ENCODE peak calls at places on chromosomes 3 and 15, in five cellular contexts. A is tibial nerve, U is A549, R is H1, Y is body of pancreas. B is an unnamed sample.
A peak's percentile ranks its signal among the peaks of the same experiment; 100 is the strongest.

GRCh38 chr15:64521726-64522164 is 61.4 kb downstream of the ZNF609 start:
- DNase-seq in A (no peak), U (peak; percentile 81), R (peak; percentile 36), Y (peak; percentile 64), B (no peak)

GRCh38 chr3:56205406-56205805 is 262.9 kb downstream of the ERC2 start:
- DNase-seq in A (no peak), U (no peak), R (no peak), Y (no peak), B (no peak)

GRCh38 chr15:46768287-46768686 is 949.0 kb upstream of the SEMA6D start:
- DNase-seq in A (no peak), U (no peak), R (no peak), Y (no peak), B (no peak)

GRCh38 chr3:71495708-71496472 is 87.6 kb downstream of the FOXP1 start:
- DNase-seq in A (no peak), U (peak; percentile 77), R (no peak), Y (no peak), B (peak; percentile 47)

GRCh38 chr3:32973982-32974381 is 22.5 kb downstream of the CCR4 start:
- DNase-seq in A (no peak), U (no peak), R (no peak), Y (no peak), B (no peak)

GRCh38 chr15:36831125-36831914 is 251.9 kb downstream of the CDIN1 start:
- DNase-seq in A (no peak), U (no peak), R (no peak), Y (no peak), B (peak; percentile 30)

GRCh38 chr3:129182390-129183180 is 1.1 kb downstream of the CNBP start:
- DNase-seq in A (no peak), U (no peak), R (no peak), Y (no peak), B (no peak)

GRCh38 chr3:183449391-183449790 is 21.0 kb upstream of the MCF2L2 start:
- DNase-seq in A (no peak), U (no peak), R (no peak), Y (no peak), B (no peak)

GRCh38 chr15:39248204-39248603 is 332.7 kb upstream of the THBS1 start:
- DNase-seq in A (no peak), U (no peak), R (no peak), Y (peak; percentile 38), B (no peak)

GRCh38 chr15:51688863-51689262 is 7.6 kb downstream of the SCG3 start:
- DNase-seq in A (no peak), U (peak; percentile 28), R (no peak), Y (no peak), B (no peak)

GRCh38 chr3:156817931-156818765 is 8.0 kb upstream of the LEKR1 start:
- DNase-seq in A (no peak), U (no peak), R (no peak), Y (no peak), B (no peak)

GRCh38 chr3:49173792-49174170 is 2.4 kb downstream of the KLHDC8B start:
- DNase-seq in A (no peak), U (no peak), R (no peak), Y (no peak), B (no peak)

GRCh38 chr15:25937796-25938195 is 74.7 kb upstream of the ATP10A start:
- DNase-seq in A (no peak), U (no peak), R (no peak), Y (no peak), B (no peak)

GRCh38 chr15:25936004-25936403 is 72.9 kb upstream of the ATP10A start:
- DNase-seq in A (no peak), U (no peak), R (no peak), Y (no peak), B (no peak)

GRCh38 chr15:25931846-25932245 is 68.7 kb upstream of the ATP10A start:
- DNase-seq in A (no peak), U (no peak), R (no peak), Y (no peak), B (no peak)

GRCh38 chr15:25930931-25931330 is 67.8 kb upstream of the ATP10A start:
- DNase-seq in A (no peak), U (no peak), R (no peak), Y (no peak), B (no peak)

GRCh38 chr15:25933456-25934158 is 70.5 kb upstream of the ATP10A start:
- DNase-seq in A (peak; percentile 22), U (peak; percentile 85), R (peak; percentile 49), Y (peak; percentile 47), B (no peak)
- TF ChIP-seq POLR2A in A (no peak), U (no peak), R (no peak), Y (no peak), B (no peak)

DNA sequence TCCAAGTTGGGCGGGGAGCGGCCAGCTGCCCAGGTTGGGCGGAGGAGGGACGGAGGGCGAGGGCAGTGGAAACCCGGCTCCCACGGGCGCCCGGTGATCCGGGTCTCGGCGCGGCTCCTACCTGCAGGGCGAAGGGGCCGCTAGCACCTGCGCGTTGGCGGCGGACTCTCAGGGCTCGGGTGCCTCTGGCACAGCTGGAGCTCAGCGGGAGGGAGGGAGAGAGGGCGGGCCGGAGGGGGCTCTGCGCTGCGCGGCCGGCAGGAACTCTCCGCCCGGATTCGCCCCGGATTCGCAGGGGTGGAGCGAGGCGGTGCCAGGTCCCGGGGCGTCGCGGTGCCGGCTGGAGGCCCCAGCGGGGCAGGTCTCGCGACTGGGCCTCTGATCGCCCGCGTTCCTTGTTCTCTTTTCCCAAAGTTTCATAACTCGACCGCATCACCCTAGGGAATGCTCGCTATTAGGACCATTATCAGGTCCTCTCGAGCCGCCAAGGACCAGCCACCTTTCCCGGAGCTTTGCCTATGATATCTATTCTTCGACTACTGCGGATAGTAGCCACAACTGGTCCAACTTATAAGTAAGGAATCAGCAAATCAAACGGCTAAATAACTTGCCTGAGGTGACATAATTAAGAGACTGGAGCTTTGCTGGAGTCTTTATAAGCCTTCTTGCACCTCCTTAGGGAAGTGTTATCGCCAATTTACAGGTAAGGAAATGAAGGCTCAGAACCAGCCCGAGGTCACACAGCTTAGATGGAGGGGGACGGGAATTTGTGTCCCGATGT is at the start of gene PLD1:
- DNase-seq in A (peak; percentile 59), U (peak; percentile 83), R (no peak), Y (peak; percentile 88), B (peak; percentile 67)
- TF ChIP-seq POLR2A in A (peak; percentile 45), U (peak; percentile 63), R (no peak), Y (peak; percentile 81), B (no peak)

GRCh38 chr3:172143739-172144497 is 104.5 kb downstream of the FNDC3B start:
- DNase-seq in A (no peak), U (no peak), R (no peak), Y (no peak), B (no peak)
- TF ChIP-seq POLR2A in A (no peak), U (no peak), R (no peak), Y (no peak), B (no peak)

DNA sequence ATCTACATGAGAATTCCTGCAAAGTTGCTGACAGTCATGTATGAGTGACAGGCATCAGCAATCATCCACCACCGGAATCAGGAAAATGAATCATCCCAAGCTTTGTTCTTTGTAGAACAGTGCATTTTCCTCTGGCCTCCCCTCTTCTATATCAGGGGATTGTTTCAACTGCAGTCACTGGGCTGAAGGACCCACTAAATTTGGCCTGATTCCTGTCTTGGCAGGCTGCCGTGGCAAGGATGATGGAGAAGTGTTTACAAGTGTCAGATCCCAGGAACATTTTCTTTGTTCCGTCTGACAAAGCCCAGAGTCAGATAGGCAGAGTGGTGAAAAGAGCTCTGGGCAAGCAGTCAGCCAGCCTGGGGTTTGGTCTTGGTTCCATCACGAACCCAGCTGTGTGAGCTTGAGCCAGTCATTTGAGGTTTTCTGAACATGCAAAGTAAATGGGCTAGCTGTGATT is 175.1 kb upstream of the TSC22D2 start:
- DNase-seq in A (no peak), U (no peak), R (no peak), Y (no peak), B (no peak)
- TF ChIP-seq POLR2A in A (no peak), U (no peak), R (no peak), Y (no peak), B (no peak)

B was measured in H54.